ENCODE peak calls at places on chromosome 14, in seven cellular contexts. U is mesendoderm, B is H9, H is mesenchymal stem cell, I is neuronal stem cell, T is H1, R is trophoblast cell. D is an unnamed sample.
A peak's percentile ranks its signal among the peaks of the same experiment; 100 is the strongest.

GRCh38 chr14:36503771-36504741 is 16.0 kb downstream of the NKX2-1 start:
- DNase-seq in U (peak; percentile 55), B (peak; percentile 51), H (no peak), I (no peak), T (no peak), R (no peak), D (no peak)

GRCh38 chr14:62532186-62532585 is 513.1 kb downstream of the KCNH5 start:
- DNase-seq in U (no peak), B (no peak), H (peak; percentile 2), I (no peak), T (no peak), R (no peak), D (peak; percentile 18)

GRCh38 chr14:72808564-72808963 is 85.3 kb downstream of the DPF3 start:
- DNase-seq in U (no peak), B (no peak), H (no peak), I (no peak), T (no peak), R (no peak), D (no peak)

GRCh38 chr14:44404599-44405349 is 102.3 kb downstream of the FSCB start:
- DNase-seq in U (no peak), B (no peak), H (no peak), I (no peak), T (no peak), R (no peak), D (no peak)

GRCh38 chr14:33657478-33657877 is 293.4 kb downstream of the EGLN3 start:
- DNase-seq in U (no peak), B (no peak), H (peak; percentile 33), I (no peak), T (no peak), R (no peak), D (peak; percentile 4)

GRCh38 chr14:80940146-80940545 is 1.4 kb downstream of the CEP128 start:
- DNase-seq in U (no peak), B (no peak), H (no peak), I (no peak), T (no peak), R (no peak), D (no peak)

GRCh38 chr14:49919825-49920224 is 26.9 kb downstream of the ARF6 start:
- DNase-seq in U (no peak), B (no peak), H (no peak), I (no peak), T (no peak), R (peak; percentile 48), D (no peak)

GRCh38 chr14:72512925-72513324 is 381.0 kb downstream of the DPF3 start:
- DNase-seq in U (no peak), B (no peak), H (no peak), I (no peak), T (no peak), R (no peak), D (no peak)

GRCh38 chr14:30005114-30005698 is 77.6 kb upstream of the PRKD1 start:
- DNase-seq in U (peak; percentile 69), B (no peak), H (peak; percentile 72), I (peak; percentile 29), T (no peak), R (no peak), D (peak; percentile 89)

GRCh38 chr14:103721334-103722120 is 5.9 kb downstream of the ZFYVE21 start:
- DNase-seq in U (no peak), B (no peak), H (no peak), I (no peak), T (no peak), R (peak; percentile 78), D (peak; percentile 47)

GRCh38 chr14:99468081-99468480 is 12.6 kb downstream of the SETD3 start:
- DNase-seq in U (no peak), B (no peak), H (no peak), I (no peak), T (no peak), R (no peak), D (no peak)

GRCh38 chr14:101064718-101065117 is 161.2 kb upstream of the RTL1 start:
- DNase-seq in U (no peak), B (no peak), H (no peak), I (no peak), T (no peak), R (no peak), D (no peak)

GRCh38 chr14:93337143-93337753 is 4.4 kb upstream of the BTBD7 start:
- DNase-seq in U (peak; percentile 26), B (peak; percentile 72), H (no peak), I (no peak), T (no peak), R (no peak), D (no peak)

GRCh38 chr14:61525293-61526011 is 169.9 kb upstream of the HIF1A start:
- DNase-seq in U (peak; percentile 46), B (no peak), H (peak; percentile 91), I (no peak), T (no peak), R (peak; percentile 99), D (peak; percentile 52)

GRCh38 chr14:23939607-23940326 is 13.8 kb upstream of the DHRS4 start:
- DNase-seq in U (peak; percentile 20), B (no peak), H (no peak), I (no peak), T (no peak), R (no peak), D (no peak)

GRCh38 chr14:60637490-60638452 is 11.5 kb downstream of the SIX1 start:
- DNase-seq in U (peak; percentile 65), B (peak; percentile 64), H (no peak), I (peak; percentile 59), T (no peak), R (no peak), D (peak; percentile 53)

GRCh38 chr14:28121512-28122297 is 644.9 kb upstream of the FOXG1 start:
- DNase-seq in U (peak; percentile 75), B (no peak), H (no peak), I (peak; percentile 18), T (peak; percentile 17), R (no peak), D (no peak)

GRCh38 chr14:56888274-56888673 is 78.0 kb upstream of the OTX2 start:
- DNase-seq in U (no peak), B (no peak), H (no peak), I (peak; percentile 81), T (no peak), R (no peak), D (no peak)

GRCh38 chr14:75991753-75992152 is 6.2 kb downstream of the IFT43 start:
- DNase-seq in U (no peak), B (no peak), H (no peak), I (no peak), T (no peak), R (no peak), D (peak; percentile 78)

GRCh38 chr14:105891631-105892452 is 365.5 kb downstream of the TMEM121 start:
- DNase-seq in U (no peak), B (no peak), H (no peak), I (no peak), T (no peak), R (no peak), D (no peak)

GRCh38 chr14:93996130-93996695 is 888 bp upstream of the CCDC197 start:
- DNase-seq in U (no peak), B (no peak), H (no peak), I (no peak), T (no peak), R (no peak), D (no peak)

GRCh38 chr14:100900837-100901390 is 2.6 kb downstream of the RTL1 start:
- DNase-seq in U (peak; percentile 79), B (peak; percentile 76), H (peak; percentile 65), I (peak; percentile 69), T (no peak), R (no peak), D (no peak)

GRCh38 chr14:90785876-90786450 is 30.3 kb downstream of the TTC7B start:
- DNase-seq in U (no peak), B (peak; percentile 12), H (no peak), I (no peak), T (no peak), R (no peak), D (no peak)

GRCh38 chr14:90784621-90785270 is 31.5 kb downstream of the TTC7B start:
- DNase-seq in U (no peak), B (no peak), H (no peak), I (no peak), T (no peak), R (no peak), D (no peak)

GRCh38 chr14:90785474-90785873 is 30.8 kb downstream of the TTC7B start:
- DNase-seq in U (peak; percentile 73), B (peak; percentile 63), H (no peak), I (no peak), T (no peak), R (peak; percentile 59), D (no peak)

GRCh38 chr14:90791481-90791880 is 24.7 kb downstream of the TTC7B start:
- DNase-seq in U (no peak), B (no peak), H (no peak), I (no peak), T (no peak), R (no peak), D (no peak)

GRCh38 chr14:90788031-90788430 is 28.2 kb downstream of the TTC7B start:
- DNase-seq in U (no peak), B (no peak), H (no peak), I (no peak), T (no peak), R (no peak), D (no peak)
- H2BK5ac ChIP-seq in U (no peak overlapping the region), B (no peak overlapping the region), H (no peak overlapping the region), I (no peak overlapping the region), T (no peak overlapping the region), R (no peak overlapping the region), D (no peak overlapping the region)

DNA sequence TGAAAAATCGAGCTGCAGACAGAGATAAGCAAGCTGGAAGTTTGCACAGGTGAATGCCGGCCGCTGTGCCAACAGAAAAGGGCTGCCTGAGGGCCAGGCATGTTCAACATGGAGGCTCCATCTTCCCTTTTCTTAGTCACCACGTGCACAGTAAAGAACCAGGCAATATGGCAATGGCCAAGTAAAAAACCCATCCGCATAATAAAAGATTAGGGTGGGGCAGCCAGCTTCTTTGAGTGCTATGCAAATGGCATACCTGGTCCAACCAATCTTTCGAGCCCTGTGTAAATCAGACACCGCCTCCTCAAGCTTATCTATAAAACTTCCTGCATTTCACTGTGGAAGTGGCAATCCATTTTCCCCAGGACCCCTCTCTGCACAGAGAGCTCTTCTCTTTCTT is 16.7 kb downstream of the PNP start:
- DNase-seq in U (peak; percentile 23), B (peak; percentile 43), H (no peak), I (no peak), T (no peak), R (no peak), D (no peak)
- H2BK5ac ChIP-seq in U (no peak overlapping the region), B (no peak overlapping the region), H (no peak overlapping the region), I (no peak overlapping the region), T (no peak overlapping the region), R (no peak overlapping the region), D (no peak overlapping the region)

GRCh38 chr14:54208751-54209150 is 188.1 kb upstream of the CDKN3 start:
- DNase-seq in U (no peak), B (no peak), H (no peak), I (no peak), T (no peak), R (no peak), D (no peak)
- H2BK5ac ChIP-seq in U (no peak overlapping the region), B (no peak overlapping the region), H (peak overlapping the region; percentile 61), I (no peak overlapping the region), T (no peak overlapping the region), R (no peak overlapping the region), D (no peak overlapping the region)

DNA sequence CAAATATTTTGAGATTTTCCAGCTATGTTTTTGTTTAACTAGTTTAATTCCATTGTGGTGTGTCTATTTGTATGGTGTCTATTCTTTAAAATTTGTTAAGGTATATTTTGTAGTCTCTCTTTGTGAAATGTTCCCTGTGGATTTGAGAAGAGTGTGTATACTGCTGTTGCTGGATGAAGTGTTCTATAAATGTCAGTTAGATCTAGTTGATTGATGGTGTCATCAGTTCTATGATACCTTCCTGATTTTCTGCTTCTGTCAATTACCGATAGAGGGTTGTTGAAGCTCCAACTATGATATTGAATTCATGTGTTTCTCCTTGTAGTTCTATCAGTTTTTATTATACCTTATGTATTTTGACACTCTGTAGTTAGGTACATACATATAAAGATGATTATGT is 53.1 kb downstream of the FUT8 start:
- DNase-seq in U (no peak), B (no peak), H (no peak), I (no peak), T (no peak), R (no peak), D (no peak)
- H2BK5ac ChIP-seq in U (no peak overlapping the region), B (no peak overlapping the region), H (no peak overlapping the region), I (no peak overlapping the region), T (no peak overlapping the region), R (no peak overlapping the region), D (no peak overlapping the region)

D was measured in IMR-90.